ENCODE peak calls at places on chromosomes 16 and 17, in five cellular contexts. K is fibroblast of mammary gland, Q is fibroblast of lung, Z is hepatocyte, V is progenitor cell of endocrine pancreas. L is an unnamed sample.

GRCh38 chr16:79418588-79418987 is 181.9 kb downstream of the MAF start:
- DNase-seq in Z (no peak), Q (no peak), K (no peak), V (no peak), L (no peak)

GRCh38 chr17:79619196-79619595 is 8.3 kb upstream of the RBFOX3 start:
- DNase-seq in Q (no peak), K (no peak), Z (no peak), V (no peak), L (no peak)

GRCh38 chr16:67451704-67452435 is 20.9 kb downstream of the HSD11B2 start:
- DNase-seq in Z (no peak), K (no peak), Q (no peak), V (no peak), L (no peak)

GRCh38 chr16:66961065-66961744 is at the start of gene CES3:
- DNase-seq in V (peak; percentile 60), Z (peak; percentile 84), Q (peak; percentile 56), K (peak; percentile 59), L (peak; percentile 65)

GRCh38 chr16:86786338-86786737 is 208.0 kb downstream of the FOXL1 start:
- DNase-seq in V (no peak), K (no peak), Z (no peak), Q (no peak), L (no peak)

GRCh38 chr17:1490643-1491405 is 1.7 kb downstream of the MYO1C start:
- DNase-seq in Z (peak; percentile 83), K (peak; percentile 48), Q (peak; percentile 34), V (no peak), L (peak; percentile 31)

GRCh38 chr16:53654946-53655345 is 48.7 kb downstream of the RPGRIP1L start:
- DNase-seq in Q (no peak), Z (no peak), K (no peak), V (no peak), L (no peak)

GRCh38 chr17:1095093-1095852 is 84.5 kb downstream of the ABR start:
- DNase-seq in V (no peak), Q (no peak), Z (no peak), K (no peak), L (no peak)

GRCh38 chr16:12178251-12178990 is 201.9 kb downstream of the SNX29 start:
- DNase-seq in V (no peak), K (peak; percentile 72), Q (peak; percentile 62), Z (no peak), L (no peak)

GRCh38 chr16:31248344-31248743 is 11.4 kb upstream of the ITGAM start:
- DNase-seq in V (no peak), Q (no peak), Z (no peak), K (no peak), L (no peak)

GRCh38 chr16:86566601-86566965 is at the start of gene FOXC2:
- DNase-seq in V (peak; percentile 60), K (peak; percentile 94), Q (peak; percentile 97), Z (peak; percentile 91), L (peak; percentile 98)

GRCh38 chr17:7855643-7856080 is 796 bp downstream of the TMEM88 start:
- DNase-seq in Z (no peak), Q (no peak), K (no peak), V (no peak), L (no peak)

GRCh38 chr16:50853329-50853728 is 111.4 kb downstream of the CYLD start:
- DNase-seq in V (no peak), Q (no peak), K (no peak), Z (no peak), L (no peak)

GRCh38 chr16:49439050-49439449 is 65.4 kb downstream of the C16orf78 start:
- DNase-seq in K (no peak), Q (no peak), Z (no peak), V (no peak), L (no peak)

GRCh38 chr17:60390881-60391418 is 983 bp downstream of the USP32 start:
- DNase-seq in Z (peak; percentile 49), K (peak; percentile 39), Q (peak; percentile 39), V (no peak), L (peak; percentile 51)

GRCh38 chr16:17503331-17503730 is 32.6 kb upstream of the XYLT1 start:
- DNase-seq in Q (no peak), K (no peak), Z (no peak), V (no peak), L (no peak)

GRCh38 chr17:41013606-41014005 is 4.7 kb upstream of the KRTAP3-1 start:
- DNase-seq in Q (peak; percentile 9), Z (peak; percentile 9), V (no peak), K (peak; percentile 35), L (no peak)

GRCh38 chr16:24993722-24994686 is 21.2 kb downstream of the ARHGAP17 start:
- DNase-seq in V (no peak), K (peak; percentile 93), Q (peak; percentile 90), Z (peak; percentile 66), L (peak; percentile 93)

GRCh38 chr17:7363311-7363710 is 8.4 kb downstream of the TMEM95 start:
- DNase-seq in V (no peak), Z (no peak), Q (no peak), K (peak; percentile 38), L (no peak)

GRCh38 chr17:47300718-47301117 is 23.0 kb upstream of the EFCAB13 start:
- DNase-seq in K (no peak), Q (no peak), Z (no peak), V (no peak), L (no peak)

GRCh38 chr17:35056013-35056412 is 7.5 kb downstream of the RFFL start:
- DNase-seq in Q (no peak), K (no peak), Z (no peak), V (no peak), L (no peak)

GRCh38 chr17:40986920-40987319 is 2.8 kb upstream of the KRT40 start:
- DNase-seq in K (no peak), Q (no peak), Z (no peak), V (no peak), L (no peak)

GRCh38 chr16:3027983-3028715 is 4.3 kb downstream of the THOC6 start:
- DNase-seq in Q (peak; percentile 61), Z (peak; percentile 95), K (peak; percentile 51), V (peak; percentile 92), L (peak; percentile 74)

GRCh38 chr17:47222032-47222431 is 12.9 kb downstream of the MYL4 start:
- DNase-seq in V (no peak), Z (no peak), K (no peak), Q (no peak), L (no peak)

GRCh38 chr16:54055864-54056263 is 230.7 kb downstream of the IRX3 start:
- DNase-seq in Q (no peak), Z (no peak), K (peak; percentile 20), V (no peak), L (no peak)

DNA sequence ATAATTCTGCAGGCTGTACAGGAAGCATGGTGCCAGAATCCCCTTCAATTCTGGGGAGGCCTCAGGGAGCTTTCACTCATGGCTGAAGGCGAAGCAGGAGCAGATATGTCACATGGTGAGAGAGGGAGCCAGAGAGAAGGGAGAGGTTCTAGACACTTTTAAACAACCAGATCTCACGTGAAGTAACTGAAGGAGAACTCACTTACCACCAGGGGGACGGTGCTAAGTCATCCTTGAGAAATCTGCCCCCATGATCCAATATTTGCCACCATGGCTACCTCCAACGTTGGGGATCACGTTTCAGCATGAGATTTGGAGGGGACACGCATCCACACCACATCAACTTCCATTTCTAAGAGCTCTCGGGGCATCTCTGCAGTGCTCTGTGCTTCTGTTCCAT is 37.4 kb upstream of the GNA13 start:
- DNase-seq in Z (no peak), K (no peak), Q (no peak), V (no peak), L (no peak)
- TF ChIP-seq CTCF in Z (no peak), K (peak; percentile 17), Q (peak; percentile 14), V (peak; percentile 17), L (peak; percentile 26)

GRCh38 chr17:28760561-28760960 is 16.8 kb downstream of the TRAF4 start:
- DNase-seq in Z (no peak), K (no peak), Q (no peak), V (no peak), L (no peak)

GRCh38 chr17:28765038-28765437 is 21.2 kb downstream of the TRAF4 start:
- DNase-seq in Z (no peak), K (no peak), V (no peak), Q (no peak), L (no peak)

GRCh38 chr17:28763137-28763799 is 19.5 kb downstream of the TRAF4 start:
- DNase-seq in Z (no peak), V (no peak), Q (no peak), K (no peak), L (no peak)

GRCh38 chr17:28760987-28761562 is 17.3 kb downstream of the TRAF4 start:
- DNase-seq in K (peak; percentile 76), V (no peak), Z (no peak), Q (peak; percentile 38), L (peak; percentile 75)

DNA sequence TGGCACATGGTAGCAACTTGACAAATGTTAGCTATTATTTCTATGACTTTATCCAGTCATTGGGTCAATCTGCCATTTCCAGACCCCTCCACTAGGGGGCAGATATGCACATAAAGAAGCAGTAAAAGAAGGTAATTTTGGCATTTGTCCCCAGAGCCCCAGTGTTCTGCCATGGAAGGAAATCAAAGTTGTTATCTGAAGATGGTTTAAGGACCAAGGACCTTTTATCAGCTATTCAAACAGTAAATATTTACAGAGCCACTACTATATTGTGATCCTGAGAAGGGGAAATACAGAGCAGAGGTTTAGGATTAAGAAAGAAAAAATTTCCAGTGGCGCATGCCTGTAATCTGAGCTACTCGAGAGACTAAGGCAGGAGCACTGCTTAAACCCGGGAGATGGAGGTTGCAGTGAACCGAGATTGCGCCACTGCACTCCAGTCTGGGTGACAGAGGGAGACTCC is 20.0 kb downstream of the TRAF4 start:
- DNase-seq in V (peak; percentile 66), K (peak; percentile 83), Z (peak; percentile 88), Q (peak; percentile 85), L (peak; percentile 82)
- TF ChIP-seq CTCF in V (peak; percentile 92), K (peak; percentile 81), Z (peak; percentile 93), Q (peak; percentile 89), L (peak; percentile 83)

DNA sequence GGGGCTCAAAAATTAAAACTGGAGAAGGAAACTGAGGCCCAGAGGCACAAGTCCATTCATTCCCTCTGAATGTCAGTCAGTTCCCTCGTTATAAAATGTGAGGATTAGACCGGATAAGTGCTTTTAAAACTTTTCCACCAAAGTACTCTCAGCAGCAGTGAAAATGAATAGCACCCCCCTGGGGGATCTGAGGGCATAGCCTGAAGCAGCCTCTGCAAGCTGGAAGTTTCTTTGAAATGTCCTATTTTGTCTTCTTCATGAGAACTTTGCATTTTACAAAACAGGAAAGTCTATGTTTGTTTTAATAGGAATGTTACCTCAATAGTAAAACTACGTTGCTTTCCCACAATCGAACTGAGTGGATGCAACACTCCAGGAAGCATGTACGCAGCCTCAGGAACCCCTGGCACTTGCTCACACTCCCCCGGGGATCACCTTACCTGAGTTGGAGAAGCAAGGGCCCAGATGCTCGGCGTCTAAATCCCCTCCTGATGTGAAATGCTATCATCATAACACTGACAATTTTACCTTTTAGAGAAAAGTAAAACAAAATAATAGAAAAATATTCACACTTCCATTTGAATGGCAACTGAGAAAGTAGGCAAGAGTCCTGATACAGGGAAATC is 272.9 kb downstream of the CEP112 start:
- DNase-seq in Q (no peak), V (no peak), Z (peak; percentile 13), K (no peak), L (peak; percentile 31)
- TF ChIP-seq CTCF in Q (peak; percentile 23), V (peak; percentile 21), Z (peak; percentile 28), K (peak; percentile 24), L (peak; percentile 53)

DNA sequence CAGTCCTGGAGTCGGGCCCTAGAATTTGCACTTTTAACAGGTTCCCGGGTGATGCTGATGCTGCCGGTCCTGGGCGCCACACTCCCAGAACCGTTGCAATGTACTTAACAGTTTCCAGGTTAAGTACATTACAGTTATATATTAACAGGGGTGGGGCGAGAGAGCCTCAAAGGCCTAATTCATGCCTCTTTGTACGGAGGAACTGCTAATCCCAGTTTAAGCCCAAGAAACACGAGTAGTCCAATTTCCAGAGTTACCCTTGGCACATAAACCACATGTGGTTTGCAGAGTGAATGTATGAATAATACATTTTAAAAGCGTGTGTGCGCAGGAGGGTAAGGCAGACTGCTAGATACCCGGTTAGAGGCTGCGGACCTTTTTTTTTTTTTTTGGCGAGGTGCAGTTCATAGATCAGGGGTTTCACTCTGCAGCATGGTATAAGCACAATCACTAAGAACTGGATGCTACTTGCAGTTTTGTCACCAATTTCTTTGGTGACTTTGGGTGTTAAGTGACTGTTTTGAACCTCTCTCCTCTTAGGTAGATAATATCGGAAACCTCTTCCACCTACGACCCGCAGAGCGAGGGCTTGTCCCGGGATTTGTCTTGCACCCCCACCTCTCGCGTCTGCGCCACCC is 714 bp downstream of the COX11 start:
- DNase-seq in V (no peak), K (peak; percentile 66), Z (peak; percentile 50), Q (peak; percentile 36), L (peak; percentile 47)
- TF ChIP-seq CTCF in V (no peak), K (peak; percentile 35), Z (no peak), Q (no peak), L (no peak)

L was measured in astrocyte of the spinal cord.